ENCODE peak calls at places on chromosomes 5 and 9, in five cellular contexts. S, W, Q, U and G are unnamed samples.

GRCh38 chr5:20445326-20445860 is 457.4 kb upstream of the CDH18 start:
- DNase-seq in S (no peak), W (no peak), Q (no peak), U (no peak), G (no peak)

GRCh38 chr5:168076561-168076991 is 214.9 kb upstream of the WWC1 start:
- DNase-seq in S (peak), W (peak), Q (peak), U (peak), G (peak)

GRCh38 chr5:150350524-150351344 is 6.8 kb upstream of the TCOF1 start:
- DNase-seq in S (peak), W (peak), Q (peak), U (peak), G (peak)

GRCh38 chr9:121651295-121652036 is at the start of gene DAB2IP:
- DNase-seq in S (peak), W (peak), Q (peak), U (no peak), G (peak)

GRCh38 chr5:6837519-6838110 is 124.4 kb downstream of the TENT4A start:
- DNase-seq in S (peak), W (no peak), Q (no peak), U (no peak), G (peak)

GRCh38 chr5:57338068-57338848 is 144.4 kb downstream of the ACTBL2 start:
- DNase-seq in S (no peak), W (no peak), Q (no peak), U (no peak), G (peak)

GRCh38 chr5:159619826-159620225 is 289.5 kb upstream of the IL12B start:
- DNase-seq in S (no peak), W (no peak), Q (no peak), U (no peak), G (peak)

GRCh38 chr9:115517335-115518075 is 399.5 kb upstream of the TNC start:
- DNase-seq in S (no peak), W (peak), Q (peak), U (no peak), G (no peak)

GRCh38 chr5:126468091-126468490 is 44.9 kb downstream of the GRAMD2B start:
- DNase-seq in S (no peak), W (no peak), Q (no peak), U (no peak), G (no peak)

GRCh38 chr5:126471247-126471646 is 48.0 kb downstream of the GRAMD2B start:
- DNase-seq in S (no peak), W (no peak), Q (no peak), U (no peak), G (no peak)

GRCh38 chr5:126469925-126470324 is 46.7 kb downstream of the GRAMD2B start:
- DNase-seq in S (no peak), W (no peak), Q (no peak), U (no peak), G (no peak)

GRCh38 chr5:126472538-126472889 is 49.3 kb downstream of the GRAMD2B start:
- DNase-seq in S (no peak), W (no peak), Q (no peak), U (no peak), G (no peak)

GRCh38 chr5:126471875-126472537 is 48.8 kb downstream of the GRAMD2B start:
- DNase-seq in S (no peak), W (peak), Q (no peak), U (no peak), G (no peak)
- H4K8ac ChIP-seq in S (no peak), W (peak), Q (no peak), U (no peak), G (no peak)

GRCh38 chr9:133656211-133657119 is 20.3 kb downstream of the DBH start:
- DNase-seq in S (no peak), W (no peak), Q (no peak), U (no peak), G (no peak)
- H2AK5ac ChIP-seq in S (no peak), W (no peak), Q (no peak), U (no peak), G (no peak)

GRCh38 chr9:22913026-22913425 is 466.4 kb downstream of the DMRTA1 start:
- DNase-seq in S (no peak), W (no peak), Q (no peak), U (no peak), G (no peak)

GRCh38 chr9:22919423-22919822 is 472.8 kb downstream of the DMRTA1 start:
- DNase-seq in S (no peak), W (no peak), Q (no peak), U (no peak), G (no peak)

GRCh38 chr9:22911632-22912031 is 465.0 kb downstream of the DMRTA1 start:
- DNase-seq in S (no peak), W (no peak), Q (no peak), U (no peak), G (no peak)

GRCh38 chr9:22916148-22916547 is 469.5 kb downstream of the DMRTA1 start:
- DNase-seq in S (no peak), W (no peak), Q (no peak), U (no peak), G (no peak)

DNA sequence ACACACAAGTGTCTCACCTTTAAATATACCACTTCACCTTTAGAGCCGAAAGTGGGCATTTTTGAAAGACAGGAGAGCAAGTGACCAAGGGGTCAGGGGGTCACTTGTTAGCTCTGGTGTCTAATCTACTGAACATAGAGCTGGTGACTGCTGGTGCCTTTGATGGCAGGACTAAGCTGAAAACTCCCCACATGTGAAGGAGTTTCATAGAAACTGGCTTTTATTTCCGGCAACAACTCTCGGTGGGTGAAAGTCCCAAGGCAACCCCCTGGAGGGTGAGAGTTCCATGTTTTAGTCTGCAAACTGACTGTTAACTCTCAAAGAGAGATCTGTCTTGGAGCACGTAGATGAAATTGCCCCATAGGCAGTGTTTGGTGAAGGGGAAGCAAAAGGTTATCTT is 466.9 kb downstream of the DMRTA1 start:
- DNase-seq in S (no peak), W (no peak), Q (no peak), U (no peak), G (no peak)
- H3K4me2 ChIP-seq in S (no peak), W (no peak), Q (no peak), U (no peak), G (no peak)

GRCh38 chr5:763397-763796 is 21.1 kb downstream of the ZDHHC11B start:
- DNase-seq in S (no peak), W (no peak), Q (no peak), U (no peak), G (no peak)

GRCh38 chr5:766666-767431 is 17.7 kb downstream of the ZDHHC11B start:
- DNase-seq in S (peak), W (no peak), Q (no peak), U (no peak), G (no peak)

GRCh38 chr5:765948-766631 is 18.4 kb downstream of the ZDHHC11B start:
- DNase-seq in S (no peak), W (no peak), Q (no peak), U (no peak), G (no peak)

GRCh38 chr5:761854-762685 is 22.5 kb downstream of the ZDHHC11B start:
- DNase-seq in S (no peak), W (no peak), Q (no peak), U (no peak), G (no peak)

DNA sequence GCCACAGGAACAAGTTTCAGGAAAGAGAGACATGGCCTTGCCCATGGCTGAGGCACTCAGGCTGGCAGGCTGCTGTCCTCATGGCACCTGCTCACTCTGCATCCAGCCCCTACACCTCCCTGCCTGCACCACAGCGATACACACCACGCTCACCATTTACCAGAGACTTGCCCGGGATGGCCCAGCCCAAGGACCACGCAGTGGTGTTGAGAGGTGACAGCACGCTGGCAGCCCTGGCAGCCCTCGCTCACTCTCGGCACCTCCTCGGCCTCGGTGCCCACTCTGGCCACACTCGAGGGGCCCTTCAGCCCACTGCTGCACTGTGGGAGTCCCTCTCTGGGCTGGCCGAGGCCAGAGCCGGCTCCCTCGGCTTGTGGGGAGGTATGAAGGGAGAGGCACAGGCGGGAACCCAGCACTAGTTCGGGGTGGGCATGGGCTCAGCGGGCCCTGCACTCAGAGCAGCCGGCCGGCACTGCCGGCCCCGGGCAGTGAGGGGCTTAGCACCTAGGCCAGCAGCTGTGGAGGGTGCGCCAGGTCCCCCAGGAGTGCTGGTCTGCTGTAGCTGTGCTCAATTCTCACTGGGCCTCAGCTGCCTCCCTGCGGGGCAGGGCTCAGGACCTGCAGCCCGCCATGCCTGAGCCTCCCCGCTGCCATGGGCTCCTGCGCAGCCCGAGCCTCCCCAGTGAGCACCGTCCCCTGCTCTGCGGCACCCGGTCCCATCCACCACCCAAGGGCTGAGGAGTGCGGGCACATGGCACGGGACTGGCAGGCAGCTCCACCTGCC is 20.3 kb downstream of the ZDHHC11B start:
- DNase-seq in S (no peak), W (no peak), Q (no peak), U (no peak), G (no peak)
- H4K8ac ChIP-seq in S (peak), W (no peak), Q (no peak), U (no peak), G (no peak)

GRCh38 chr5:1392801-1393565 is 48.1 kb upstream of the CLPTM1L start:
- DNase-seq in S (no peak), W (no peak), Q (no peak), U (no peak), G (no peak)

GRCh38 chr5:1392261-1392660 is 47.4 kb upstream of the CLPTM1L start:
- DNase-seq in S (no peak), W (no peak), Q (no peak), U (no peak), G (no peak)

GRCh38 chr5:1390861-1391600 is 46.1 kb upstream of the CLPTM1L start:
- DNase-seq in S (no peak), W (no peak), Q (no peak), U (no peak), G (no peak)

GRCh38 chr5:1390333-1390732 is 45.4 kb upstream of the CLPTM1L start:
- DNase-seq in S (no peak), W (no peak), Q (no peak), U (no peak), G (no peak)

GRCh38 chr5:1391691-1392090 is 46.8 kb upstream of the CLPTM1L start:
- DNase-seq in S (no peak), W (no peak), Q (no peak), U (no peak), G (no peak)
- H2AK5ac ChIP-seq in S (no peak), W (no peak), Q (no peak), U (no peak), G (no peak)

GRCh38 chr9:11141357-11141756 is 528.6 kb upstream of the PTPRD start:
- DNase-seq in S (no peak), W (no peak), Q (no peak), U (no peak), G (no peak)
- H3K4me2 ChIP-seq in S (no peak), W (no peak), Q (no peak), U (no peak), G (no peak)

DNA sequence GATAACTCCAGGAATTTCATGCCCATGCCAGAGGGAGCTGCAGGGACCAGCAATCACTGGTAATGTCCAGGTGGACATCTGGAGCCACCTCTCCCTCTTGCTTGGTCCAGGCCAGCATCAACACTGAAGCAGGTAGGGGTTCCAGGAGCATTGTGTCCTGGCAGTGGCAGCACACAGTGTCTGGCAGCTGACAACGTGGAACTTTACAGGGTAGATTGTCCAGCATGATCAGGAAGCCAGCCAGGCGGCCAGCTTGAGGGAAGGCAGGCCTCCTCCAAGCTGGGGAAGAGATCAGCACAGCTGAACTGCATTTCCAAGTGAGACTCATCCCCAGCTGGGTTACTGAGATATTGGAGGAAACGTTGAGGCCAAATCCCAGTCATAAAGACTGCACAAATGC is 82.6 kb upstream of the RASGRF2 start:
- DNase-seq in S (no peak), W (no peak), Q (no peak), U (peak), G (no peak)
- H4K8ac ChIP-seq in S (no peak), W (no peak), Q (no peak), U (peak), G (no peak)

GRCh38 chr5:177475563-177476427 is 2.4 kb upstream of the DBN1 start:
- DNase-seq in S (no peak), W (no peak), Q (peak), U (no peak), G (no peak)

GRCh38 chr5:177478711-177479646 is 5.5 kb upstream of the DBN1 start:
- DNase-seq in S (no peak), W (peak), Q (peak), U (peak), G (no peak)

GRCh38 chr5:177476531-177477233 is 3.2 kb upstream of the DBN1 start:
- DNase-seq in S (no peak), W (peak), Q (peak), U (no peak), G (peak)

GRCh38 chr5:177479774-177480173 is 6.3 kb upstream of the DBN1 start:
- DNase-seq in S (no peak), W (peak), Q (peak), U (no peak), G (no peak)

DNA sequence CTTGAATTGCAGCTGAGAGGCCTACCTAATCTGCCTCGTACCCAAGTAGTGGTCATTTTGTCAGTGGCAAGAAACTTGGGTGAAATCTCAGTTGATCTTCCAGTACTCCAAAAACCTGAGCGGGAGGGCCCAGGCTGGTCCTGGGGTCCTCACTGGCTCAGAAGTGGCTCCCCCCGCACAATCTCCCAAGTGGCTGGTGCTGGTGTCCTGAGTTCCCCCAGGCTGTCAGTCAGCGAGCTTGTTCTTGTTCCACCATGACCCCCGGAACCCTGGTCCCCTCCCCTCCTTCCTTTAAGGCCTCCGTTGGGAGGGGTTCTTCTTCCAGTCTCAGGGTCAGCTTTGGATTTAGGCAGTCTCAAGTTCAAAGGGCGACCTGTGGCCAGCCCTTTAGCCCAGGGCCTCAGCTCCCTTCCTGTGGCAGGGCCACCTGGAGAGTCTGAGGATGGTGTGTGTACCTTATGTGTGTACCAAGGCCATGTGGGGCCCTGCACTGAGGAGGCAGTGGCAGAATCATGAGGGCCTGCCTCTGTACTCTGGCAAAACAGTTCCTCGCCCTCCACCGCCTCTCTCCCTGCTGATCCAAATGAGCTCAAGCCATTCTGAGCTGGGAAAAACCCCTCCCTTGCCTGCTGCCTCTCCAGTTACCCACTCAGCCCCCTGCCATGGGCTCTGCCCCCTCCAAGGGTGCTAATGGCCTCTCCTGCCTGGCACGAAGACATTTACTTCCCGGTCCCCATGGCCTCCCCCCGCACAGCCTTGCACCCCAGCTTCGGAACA is 4.5 kb upstream of the DBN1 start:
- DNase-seq in S (no peak), W (no peak), Q (peak), U (no peak), G (no peak)
- H2AK5ac ChIP-seq in S (no peak), W (no peak), Q (peak), U (no peak), G (no peak)